ENCODE peak calls at places on chromosomes 7 and 10, in eight cellular contexts. E is vagina, Y is GM12878, D is esophagus muscularis mucosa, H is body of pancreas, T is transverse colon, R is A549, O is tibial nerve. K is an unnamed sample.
A peak's percentile ranks its signal among the peaks of the same experiment; 100 is the strongest.

GRCh38 chr7:70638381-70639128 is 493.4 kb upstream of the GALNT17 start:
- DNase-seq in R (no peak), O (no peak), D (no peak), T (no peak), H (no peak), Y (no peak), E (no peak), K (no peak)

GRCh38 chr10:122276611-122277205 is 5.6 kb downstream of the BTBD16 start:
- DNase-seq in H (no peak), T (no peak), O (no peak), R (peak; percentile 71), E (no peak), Y (no peak), D (no peak), K (no peak)

GRCh38 chr7:75688200-75689136 is 50.3 kb downstream of the HIP1 start:
- DNase-seq in T (no peak), D (no peak), Y (no peak), H (peak; percentile 44), R (no peak), E (no peak), O (no peak), K (no peak)

GRCh38 chr10:104139221-104139620 is 17.2 kb downstream of the SFR1 start:
- DNase-seq in E (no peak), D (no peak), Y (no peak), R (peak; percentile 36), O (no peak), H (no peak), T (no peak), K (no peak)

GRCh38 chr7:159024280-159024951 is 120.3 kb downstream of the VIPR2 start:
- DNase-seq in E (no peak), Y (no peak), D (no peak), T (peak; percentile 3), O (no peak), H (no peak), R (no peak), K (peak; percentile 2)

GRCh38 chr7:128215739-128216138 is 25.3 kb upstream of the LEP start:
- DNase-seq in D (no peak), R (no peak), E (no peak), Y (no peak), O (no peak), T (no peak), H (no peak), K (no peak)

GRCh38 chr10:37734971-37735370 is 122.4 kb downstream of the ZNF248 start:
- DNase-seq in T (no peak), D (no peak), R (peak; percentile 77), O (no peak), Y (no peak), H (no peak), E (no peak), K (peak; percentile 53)

GRCh38 chr7:49631071-49631826 is 142.2 kb upstream of the VWC2 start:
- DNase-seq in E (no peak), D (peak; percentile 64), Y (no peak), T (no peak), O (no peak), R (no peak), H (no peak), K (peak; percentile 18)

GRCh38 chr10:75428434-75429158 is 2.8 kb upstream of the LRMDA start:
- DNase-seq in O (no peak), E (no peak), H (peak; percentile 43), T (no peak), R (peak; percentile 41), D (no peak), Y (peak; percentile 16), K (peak; percentile 91)

GRCh38 chr10:27742195-27742925 is 3.3 kb downstream of the MKX start:
- DNase-seq in D (no peak), O (peak; percentile 40), E (no peak), H (peak; percentile 88), Y (peak; percentile 38), R (peak; percentile 70), T (peak; percentile 81), K (peak; percentile 82)

GRCh38 chr10:70560511-70560931 is 42.0 kb downstream of the PRF1 start:
- DNase-seq in D (no peak), R (no peak), E (no peak), H (peak; percentile 11), Y (no peak), O (no peak), T (no peak), K (no peak)

GRCh38 chr7:40279991-40280390 is 145.2 kb downstream of the SUGCT start:
- DNase-seq in H (no peak), D (no peak), Y (no peak), T (no peak), R (no peak), O (no peak), E (no peak), K (no peak)

GRCh38 chr7:98303906-98304305 is 22.4 kb downstream of the BRI3 start:
- DNase-seq in Y (no peak), E (no peak), H (no peak), T (no peak), D (no peak), R (no peak), O (no peak), K (no peak)

GRCh38 chr7:149741629-149742028 is 31.8 kb downstream of the ZNF467 start:
- DNase-seq in T (no peak), R (no peak), Y (no peak), H (peak; percentile 60), D (no peak), O (no peak), E (no peak), K (no peak)
- H3K4me3 ChIP-seq in T (peak overlapping the region; percentile 18), R (peak overlapping the region; percentile 44), Y (peak overlapping the region; percentile 43), H (no peak overlapping the region), D (peak overlapping the region; percentile 35), O (no peak overlapping the region), E (peak overlapping the region; percentile 9), K (no peak overlapping the region)

GRCh38 chr7:66204822-66205735 is at the start of gene TPST1:
- DNase-seq in R (peak; percentile 88), O (peak; percentile 75), H (peak; percentile 89), E (peak; percentile 91), Y (peak; percentile 73), T (peak; percentile 85), D (peak; percentile 94), K (peak; percentile 87)
- TF ChIP-seq POLR2A in R (peak; percentile 91), O (peak; percentile 92), H (peak; percentile 91), E (peak; percentile 93), Y (peak; percentile 97), T (peak; percentile 66), D (peak; percentile 76), K (peak; percentile 93)

GRCh38 chr10:108203905-108204527 is 1039.5 kb upstream of the SORCS1 start:
- DNase-seq in D (no peak), E (no peak), R (no peak), Y (no peak), T (no peak), H (no peak), O (no peak), K (no peak)

GRCh38 chr10:108208732-108209131 is 1044.2 kb upstream of the SORCS1 start:
- DNase-seq in Y (no peak), R (no peak), E (no peak), H (no peak), D (no peak), T (no peak), O (no peak), K (no peak)

GRCh38 chr10:108208038-108208437 is 1043.5 kb upstream of the SORCS1 start:
- DNase-seq in D (no peak), R (no peak), E (no peak), O (no peak), T (no peak), Y (no peak), H (no peak), K (no peak)

GRCh38 chr10:108204528-108205313 is 1040.2 kb upstream of the SORCS1 start:
- DNase-seq in O (no peak), R (peak; percentile 5), H (peak; percentile 11), D (no peak), E (no peak), T (peak; percentile 11), Y (peak; percentile 11), K (no peak)
- TF ChIP-seq CTCF in O (peak; percentile 52), R (no peak), H (peak; percentile 58), D (peak; percentile 36), E (peak; percentile 18), T (peak; percentile 65), Y (peak; percentile 72), K (peak; percentile 38)

DNA sequence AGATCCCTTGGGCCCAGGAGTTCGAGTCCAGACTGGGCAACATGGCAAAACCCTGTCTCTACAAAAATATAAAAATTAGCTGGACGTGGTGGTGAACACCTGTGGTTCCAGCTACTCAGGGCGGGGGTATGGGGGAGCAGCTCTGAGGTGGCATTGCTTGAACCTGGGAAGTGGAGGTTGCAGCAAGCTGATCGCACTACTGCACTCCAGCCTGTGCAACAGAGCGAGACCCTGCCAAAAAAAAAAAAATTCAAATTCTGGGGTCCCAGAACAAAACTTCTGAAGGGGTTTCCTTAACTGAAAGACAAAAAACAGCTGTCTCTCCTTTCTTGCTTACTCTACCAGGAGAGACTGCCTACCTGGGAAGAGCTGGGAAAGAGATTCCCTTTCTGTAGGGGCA is 27.0 kb downstream of the DNMBP start:
- DNase-seq in D (no peak), R (no peak), O (no peak), Y (no peak), E (no peak), H (no peak), T (no peak), K (no peak)
- H3K4me3 ChIP-seq in D (no peak overlapping the region), R (no peak overlapping the region), O (no peak overlapping the region), Y (peak overlapping the region; percentile 57), E (no peak overlapping the region), H (no peak overlapping the region), T (no peak overlapping the region), K (no peak overlapping the region)

DNA sequence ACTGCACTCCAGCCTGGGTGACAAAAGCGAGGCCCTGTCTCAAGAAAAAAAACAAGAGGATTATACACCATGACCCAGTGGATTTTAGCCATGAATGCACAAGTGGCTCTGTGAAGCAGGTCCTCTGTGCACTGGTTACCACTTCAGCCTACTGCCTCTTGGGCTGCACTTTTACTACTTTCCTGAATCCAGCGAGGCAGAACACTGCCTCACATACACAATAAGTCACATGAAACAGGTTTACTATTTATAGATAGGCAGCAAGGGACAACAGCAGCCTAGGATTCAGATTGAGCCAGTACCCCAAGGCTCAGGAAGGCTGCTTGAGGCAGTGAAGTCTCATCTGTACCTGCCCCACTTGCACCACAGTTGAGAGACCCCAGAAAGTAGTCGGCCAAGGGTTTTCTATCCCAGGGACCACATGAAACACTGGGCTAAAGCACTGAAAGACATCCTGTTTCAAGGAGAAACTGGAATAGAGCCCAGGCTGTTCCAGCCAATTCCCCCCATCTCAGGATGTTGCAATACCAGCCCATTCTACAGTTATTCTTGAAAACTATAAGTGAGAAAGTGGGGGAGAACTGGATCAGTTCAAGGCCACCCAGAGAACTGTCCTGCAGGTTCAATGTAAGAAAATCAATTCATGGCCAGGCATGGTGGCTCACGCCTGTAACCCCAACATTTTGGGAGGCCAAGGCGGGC is 10.3 kb upstream of the OGDH start:
- DNase-seq in R (no peak), D (no peak), O (no peak), T (no peak), H (no peak), Y (no peak), E (no peak), K (no peak)
- TF ChIP-seq POLR2A in R (no peak), D (no peak), O (no peak), T (no peak), H (no peak), Y (no peak), E (no peak), K (no peak)

GRCh38 chr10:11853468-11853867 is 30.3 kb downstream of the PROSER2 start:
- DNase-seq in E (no peak), T (no peak), R (peak; percentile 35), Y (no peak), H (no peak), O (no peak), D (no peak), K (no peak)
- TF ChIP-seq CTCF in E (no peak), T (no peak), R (no peak), Y (no peak), H (no peak), O (no peak), D (no peak), K (no peak)

K was measured in adrenal gland.